ENCODE peak calls at places on chromosomes 11 and 22, in seven cellular contexts. V, O, E, A, X, U and P are unnamed samples.

GRCh38 chr22:20149257-20150250 is 1.3 kb downstream of the CCDC188 start:
- DNase-seq in V (no peak), U (no peak), X (no peak), O (no peak), E (no peak), A (no peak), P (no peak)

GRCh38 chr11:74634537-74634936 is 42.2 kb downstream of the POLD3 start:
- DNase-seq in U (peak), O (no peak), V (peak), A (peak), E (no peak), X (no peak), P (no peak)

GRCh38 chr11:101612481-101612880 is 28.7 kb upstream of the TRPC6 start:
- DNase-seq in V (no peak), U (no peak), X (no peak), A (no peak), O (no peak), E (no peak), P (no peak)

GRCh38 chr22:43631846-43632245 is 180.3 kb downstream of the EFCAB6 start:
- DNase-seq in O (no peak), E (no peak), U (no peak), V (no peak), X (no peak), A (no peak), P (no peak)

GRCh38 chr11:114059984-114060401 is 482 bp downstream of the ZBTB16 start:
- DNase-seq in O (no peak), E (no peak), X (no peak), A (peak), V (no peak), U (peak), P (no peak)

GRCh38 chr11:44286268-44286880 is 23.6 kb downstream of the ALX4 start:
- DNase-seq in U (peak), O (no peak), A (peak), X (no peak), E (peak), V (peak), P (peak)

GRCh38 chr11:20277014-20277413 is 86.5 kb upstream of the HTATIP2 start:
- DNase-seq in O (no peak), U (no peak), E (no peak), V (no peak), A (no peak), X (no peak), P (no peak)

GRCh38 chr11:120401506-120401905 is 65.3 kb downstream of the ARHGEF12 start:
- DNase-seq in O (no peak), X (no peak), E (no peak), V (no peak), U (no peak), A (no peak), P (no peak)

GRCh38 chr11:113728814-113729213 is 22.7 kb upstream of the TMPRSS5 start:
- DNase-seq in U (no peak), V (no peak), A (no peak), X (no peak), E (no peak), O (no peak), P (no peak)

GRCh38 chr22:29270475-29271271 is 2.6 kb downstream of the EWSR1 start:
- DNase-seq in O (no peak), A (no peak), E (no peak), U (no peak), X (no peak), V (peak), P (no peak)

GRCh38 chr11:75280770-75281468 is 40.3 kb downstream of the TPBGL start:
- DNase-seq in A (peak), X (no peak), E (no peak), O (no peak), U (no peak), V (no peak), P (no peak)

GRCh38 chr22:33853200-33854097 is 66.8 kb downstream of the LARGE1 start:
- DNase-seq in U (no peak), A (peak), O (peak), V (peak), X (no peak), E (peak), P (peak)

GRCh38 chr11:61899146-61899841 is 7.9 kb upstream of the FADS3 start:
- DNase-seq in U (peak), V (peak), A (peak), X (peak), O (peak), E (peak), P (peak)

GRCh38 chr22:11253000-11253511 is 4274.9 kb upstream of the OR11H1 start:
- DNase-seq in E (no peak), U (no peak), X (peak), V (no peak), A (no peak), O (no peak), P (peak)

GRCh38 chr22:17706947-17707346 is 67.3 kb downstream of the BID start:
- DNase-seq in E (no peak), O (no peak), X (no peak), U (no peak), A (no peak), V (no peak), P (no peak)

GRCh38 chr22:19203839-19204238 is 25.3 kb upstream of the SLC25A1 start:
- DNase-seq in V (no peak), O (no peak), U (no peak), E (no peak), A (no peak), X (no peak), P (no peak)

GRCh38 chr22:41181349-41182241 is 23.5 kb upstream of the L3MBTL2 start:
- DNase-seq in A (peak), V (no peak), X (peak), O (no peak), U (no peak), E (peak), P (no peak)

GRCh38 chr11:72741429-72741833 is 10.8 kb downstream of the ARAP1 start:
- DNase-seq in X (no peak), V (peak), A (peak), U (peak), E (no peak), O (no peak), P (peak)

GRCh38 chr11:131889146-131889577 is 518.7 kb downstream of the NTM start:
- DNase-seq in V (no peak), U (no peak), X (no peak), A (no peak), E (no peak), O (no peak), P (no peak)

GRCh38 chr11:67582026-67582425 is 1.6 kb upstream of the GSTP1 start:
- DNase-seq in X (no peak), O (no peak), V (no peak), A (no peak), E (no peak), U (no peak), P (no peak)

GRCh38 chr11:65444314-65445051 is 21.9 kb downstream of the NEAT1 start:
- DNase-seq in A (no peak), V (no peak), U (no peak), X (no peak), O (peak), E (peak), P (peak)

GRCh38 chr11:12159351-12160099 is 49.1 kb downstream of the MICAL2 start:
- DNase-seq in A (no peak), O (no peak), V (no peak), E (peak), X (no peak), U (no peak), P (no peak)

GRCh38 chr11:12158926-12159325 is 48.5 kb downstream of the MICAL2 start:
- DNase-seq in O (no peak), X (no peak), A (no peak), U (no peak), E (peak), V (no peak), P (no peak)

GRCh38 chr11:12160680-12161079 is 50.3 kb downstream of the MICAL2 start:
- DNase-seq in A (no peak), O (no peak), E (peak), V (no peak), X (no peak), U (no peak), P (peak)

GRCh38 chr11:12161137-12161536 is 50.7 kb downstream of the MICAL2 start:
- DNase-seq in A (no peak), X (no peak), O (no peak), U (no peak), V (no peak), E (peak), P (no peak)

GRCh38 chr11:12160231-12160630 is 49.8 kb downstream of the MICAL2 start:
- DNase-seq in U (no peak), O (no peak), V (no peak), E (peak), X (no peak), A (no peak), P (peak)
- H3K27ac ChIP-seq in U (no peak), O (peak), V (no peak), E (peak), X (peak), A (peak), P (peak)

DNA sequence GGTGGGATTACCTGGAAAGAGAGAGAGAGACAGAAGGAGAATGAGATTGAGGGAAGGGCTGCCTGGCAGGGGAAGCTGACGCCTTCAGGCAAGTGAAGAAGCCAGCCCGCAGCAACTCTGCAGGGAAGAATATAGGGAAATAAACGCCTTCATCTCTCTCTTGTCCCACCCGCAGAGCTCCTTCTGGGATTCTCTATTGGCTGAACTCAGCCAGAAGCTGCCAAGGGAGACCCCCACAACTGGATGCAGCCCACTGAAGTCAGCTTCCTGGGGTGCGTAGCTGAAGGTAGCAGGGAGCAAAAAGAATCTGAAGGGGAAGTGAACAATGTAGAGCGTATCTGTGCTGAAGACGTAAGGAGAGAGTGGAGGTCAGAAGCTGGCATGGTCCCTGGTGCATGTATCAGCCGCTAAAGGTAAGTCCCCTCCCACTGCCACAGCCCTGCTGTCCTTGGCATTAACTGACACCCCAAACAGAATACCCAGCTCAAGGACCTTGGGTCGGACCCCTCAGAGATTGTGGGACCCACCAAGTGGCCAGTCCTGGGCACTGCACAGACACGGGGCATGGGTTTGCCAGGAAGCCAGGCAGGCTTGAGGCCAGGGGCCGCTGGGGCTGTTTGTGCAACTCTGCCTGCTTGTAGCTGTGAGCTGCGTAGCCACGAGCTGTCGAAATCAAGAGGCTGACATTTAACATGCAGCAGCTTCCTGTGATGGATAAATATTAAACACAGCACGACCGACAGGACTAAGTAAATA is 469.9 kb downstream of the MN1 start:
- DNase-seq in X (no peak), A (peak), E (peak), V (peak), U (no peak), O (no peak), P (peak)
- TF ChIP-seq EP300 in X (no peak), A (no peak), E (no peak), V (no peak), U (no peak), O (no peak), P (no peak)

DNA sequence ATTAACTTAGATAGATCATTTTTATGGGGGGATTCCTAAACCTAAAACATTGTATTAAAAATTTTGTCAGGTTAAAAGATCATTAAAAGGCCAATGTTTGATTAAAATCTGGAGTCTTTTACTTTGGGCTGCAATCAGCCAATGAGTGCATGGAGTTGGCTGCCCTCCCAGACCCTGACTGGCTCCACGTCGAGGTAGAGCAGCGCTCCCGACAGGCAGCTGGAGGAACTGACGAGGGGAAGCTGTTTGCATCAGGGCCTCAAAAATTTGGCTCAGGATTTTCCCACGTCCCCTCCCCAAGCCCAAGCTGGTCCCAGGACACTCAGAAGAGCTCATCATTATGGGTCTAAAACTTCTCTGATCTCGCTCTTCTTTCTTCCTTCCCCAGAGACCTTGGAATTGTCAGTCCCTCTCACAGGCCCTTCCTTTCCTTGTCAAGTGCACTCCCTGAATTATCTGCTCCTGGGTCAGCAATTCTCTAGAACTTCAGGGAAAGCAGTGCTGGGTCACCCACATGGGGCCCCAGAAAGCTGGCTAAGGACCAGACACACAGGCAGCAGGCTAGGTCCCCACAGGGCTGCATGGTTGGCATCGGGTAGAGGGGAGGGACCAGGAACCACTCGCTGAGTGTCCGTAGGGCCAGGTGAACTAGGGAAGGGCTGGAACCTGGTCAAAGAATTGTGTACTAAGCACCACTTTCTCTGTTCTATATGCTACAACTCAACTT is 119.6 kb upstream of the IGLL5 start:
- DNase-seq in V (no peak), A (no peak), X (no peak), E (no peak), U (peak), O (no peak), P (peak)
- TF ChIP-seq CTCF in V (no peak), A (no peak), X (no peak), E (no peak), U (no peak), O (no peak), P (no peak)

GRCh38 chr22:40179535-40179934 is 1.8 kb downstream of the TNRC6B start:
- DNase-seq in X (no peak), E (no peak), A (no peak), U (no peak), O (no peak), V (no peak), P (no peak)

GRCh38 chr22:40180403-40180802 is 2.7 kb downstream of the TNRC6B start:
- DNase-seq in A (no peak), U (no peak), O (no peak), E (no peak), V (no peak), X (no peak), P (no peak)

GRCh38 chr22:40182231-40182835 is 4.6 kb downstream of the TNRC6B start:
- DNase-seq in X (no peak), E (no peak), O (no peak), U (no peak), V (no peak), A (no peak), P (no peak)

GRCh38 chr22:40183029-40183581 is 5.4 kb downstream of the TNRC6B start:
- DNase-seq in V (peak), X (no peak), O (no peak), E (no peak), U (no peak), A (peak), P (no peak)

GRCh38 chr22:40181323-40181722 is 3.6 kb downstream of the TNRC6B start:
- DNase-seq in V (no peak), X (no peak), E (no peak), O (no peak), U (no peak), A (no peak), P (no peak)
- H3K27ac ChIP-seq in V (no peak), X (peak), E (no peak), O (no peak), U (peak), A (peak), P (no peak)

DNA sequence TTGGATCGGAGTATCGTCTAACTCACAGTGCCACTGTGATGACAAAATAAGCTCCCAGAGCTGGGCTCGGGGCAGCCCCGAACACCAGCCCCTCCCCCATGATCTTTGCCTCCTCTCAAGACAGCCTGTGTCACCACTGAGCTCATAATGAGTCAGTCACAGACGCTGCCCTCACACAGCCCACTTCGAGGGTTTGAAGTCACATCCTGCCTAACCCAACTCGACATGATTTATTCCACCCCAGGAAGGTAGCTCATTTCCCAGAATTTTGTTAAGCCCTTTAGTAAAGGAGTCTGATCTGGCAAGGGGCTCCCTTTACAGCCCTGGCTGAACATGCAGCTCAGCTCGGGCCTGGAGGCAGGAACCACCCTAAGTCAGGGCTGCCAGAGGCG is 22.8 kb downstream of the MYH9 start:
- DNase-seq in O (no peak), V (no peak), E (peak), X (no peak), U (peak), A (peak), P (peak)
- TF ChIP-seq EP300 in O (peak), V (peak), E (peak), X (no peak), U (no peak), A (peak), P (peak)

DNA sequence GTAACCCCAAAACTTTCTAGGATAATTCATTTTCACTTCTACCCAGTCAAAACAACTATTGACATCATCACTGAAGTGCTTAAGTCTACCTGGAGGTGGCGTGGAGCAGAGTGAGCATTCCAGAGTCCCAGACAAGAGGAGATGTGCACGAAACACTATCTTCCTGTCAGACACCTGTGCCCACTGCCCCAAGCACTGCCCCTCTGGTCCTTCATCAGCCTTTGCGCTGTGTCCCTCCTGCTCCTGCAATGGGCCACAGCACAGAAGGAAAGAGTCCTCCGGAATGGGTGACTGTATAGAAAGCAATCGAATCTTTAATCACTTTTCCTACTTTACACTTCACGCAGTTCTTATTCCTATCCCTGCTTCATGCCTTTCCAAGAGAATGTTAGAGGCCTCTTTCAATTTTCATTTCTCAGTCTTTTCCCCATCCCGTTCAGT is 512 bp upstream of the GRIA4 start:
- DNase-seq in V (peak), E (no peak), O (no peak), U (no peak), A (no peak), X (no peak), P (no peak)
- TF ChIP-seq CTCF in V (peak), E (no peak), O (no peak), U (no peak), A (peak), X (no peak), P (no peak)

DNA sequence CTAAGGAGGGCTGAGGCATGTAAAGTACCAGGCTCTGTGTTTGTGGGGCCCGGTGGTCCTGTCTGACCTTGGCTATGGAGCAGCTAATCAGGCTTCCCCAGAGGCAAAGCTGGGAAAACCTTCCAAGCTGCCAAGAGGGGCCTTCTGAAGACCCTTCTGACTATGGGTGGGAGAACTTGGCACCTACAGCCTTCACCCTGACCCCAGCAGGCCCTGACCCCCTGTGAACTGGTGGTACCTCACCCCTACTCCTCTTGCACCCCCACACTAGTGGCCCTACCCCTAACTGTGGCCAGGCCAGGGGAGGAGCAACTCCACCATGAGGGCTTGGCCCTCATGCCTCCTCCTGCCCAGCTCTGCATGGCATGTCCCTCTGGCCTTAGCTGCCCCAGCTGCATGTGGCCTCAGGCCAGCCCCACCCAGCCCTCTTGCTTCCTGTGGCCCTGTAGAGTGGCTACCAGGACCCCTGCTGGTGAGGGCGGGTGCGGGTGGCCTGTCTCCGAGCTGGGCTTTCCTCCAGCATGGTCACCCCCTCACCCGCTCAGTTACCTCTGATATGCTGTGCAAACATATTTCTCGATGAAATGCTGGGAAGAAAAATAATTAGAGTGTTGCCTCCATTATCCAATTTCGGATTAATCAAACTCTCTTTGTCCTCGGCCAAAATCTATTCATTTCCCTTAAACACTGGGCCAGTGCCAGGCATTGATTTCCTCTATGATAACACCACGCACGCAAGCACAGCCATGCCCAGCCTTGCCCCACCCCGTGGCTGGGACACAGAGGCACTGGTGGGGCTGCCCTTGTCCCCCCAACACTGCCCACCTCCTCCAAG is 7.5 kb downstream of the GNAZ start:
- DNase-seq in A (no peak), O (no peak), U (peak), V (peak), E (no peak), X (no peak), P (peak)
- H3K27ac ChIP-seq in A (no peak), O (no peak), U (no peak), V (peak), E (no peak), X (no peak), P (no peak)

GRCh38 chr22:25021976-25022711 is 69.6 kb downstream of the KIAA1671 start:
- DNase-seq in V (no peak), U (no peak), E (no peak), A (no peak), X (no peak), O (no peak), P (no peak)
- TF ChIP-seq EP300 in V (no peak), U (no peak), E (no peak), A (no peak), X (no peak), O (no peak), P (no peak)